ENCODE peak calls at places on chromosome 6, in nine cellular contexts. One of them, this sample, is unnamed.

GRCh38 chr6:39929039-39929732 is 5.1 kb downstream of the MOCS1 start:
- DNase-seq in HFFc6: no peak
- DNase-seq in astrocyte of the cerebellum: no peak
- DNase-seq in Peyer's patch: no peak
- DNase-seq in heart right ventricle: no peak
- DNase-seq in GM12878: no peak
- DNase-seq in GM10248: no peak
- DNase-seq in breast epithelium: no peak
- DNase-seq in astrocyte: no peak
- DNase-seq in this sample: no peak

GRCh38 chr6:167787896-167788530 is 38.7 kb upstream of the AFDN start:
- DNase-seq in astrocyte: no peak
- DNase-seq in GM12878: no peak
- DNase-seq in GM10248: no peak
- DNase-seq in astrocyte of the cerebellum: no peak
- DNase-seq in HFFc6: no peak
- DNase-seq in Peyer's patch: no peak
- DNase-seq in breast epithelium: peak; percentile 11
- DNase-seq in heart right ventricle: no peak
- DNase-seq in this sample: no peak

GRCh38 chr6:133609404-133610270 is 279.3 kb upstream of the TCF21 start:
- DNase-seq in astrocyte of the cerebellum: peak; percentile 91
- DNase-seq in HFFc6: peak; percentile 99
- DNase-seq in breast epithelium: no peak
- DNase-seq in GM12878: no peak
- DNase-seq in heart right ventricle: no peak
- DNase-seq in Peyer's patch: peak; percentile 50
- DNase-seq in GM10248: no peak
- DNase-seq in astrocyte: peak; percentile 99
- DNase-seq in this sample: no peak

GRCh38 chr6:16964553-16965499 is 137.0 kb upstream of the STMND1 start:
- DNase-seq in Peyer's patch: peak; percentile 76
- DNase-seq in GM10248: peak; percentile 65
- DNase-seq in GM12878: peak; percentile 12
- DNase-seq in heart right ventricle: peak; percentile 62
- DNase-seq in astrocyte of the cerebellum: peak; percentile 49
- DNase-seq in breast epithelium: peak; percentile 61
- DNase-seq in astrocyte: peak; percentile 44
- DNase-seq in HFFc6: peak; percentile 80
- DNase-seq in this sample: peak; percentile 21

GRCh38 chr6:137001287-137001976 is 43.3 kb downstream of the IL20RA start:
- DNase-seq in heart right ventricle: no peak
- DNase-seq in HFFc6: no peak
- DNase-seq in breast epithelium: no peak
- DNase-seq in GM12878: no peak
- DNase-seq in astrocyte of the cerebellum: no peak
- DNase-seq in Peyer's patch: no peak
- DNase-seq in astrocyte: peak; percentile 15
- DNase-seq in GM10248: no peak
- DNase-seq in this sample: no peak

GRCh38 chr6:56023829-56024228 is 148.4 kb upstream of the BMP5 start:
- DNase-seq in GM10248: no peak
- DNase-seq in GM12878: no peak
- DNase-seq in HFFc6: no peak
- DNase-seq in astrocyte of the cerebellum: no peak
- DNase-seq in astrocyte: no peak
- DNase-seq in breast epithelium: no peak
- DNase-seq in Peyer's patch: no peak
- DNase-seq in heart right ventricle: no peak
- DNase-seq in this sample: no peak

GRCh38 chr6:66948106-66948505 is 1241.1 kb upstream of the EYS start:
- DNase-seq in astrocyte: peak; percentile 3
- DNase-seq in heart right ventricle: no peak
- DNase-seq in astrocyte of the cerebellum: peak; percentile 4
- DNase-seq in GM10248: no peak
- DNase-seq in Peyer's patch: no peak
- DNase-seq in breast epithelium: no peak
- DNase-seq in HFFc6: no peak
- DNase-seq in GM12878: no peak
- DNase-seq in this sample: no peak

GRCh38 chr6:107418118-107418517 is 41.2 kb downstream of the PDSS2 start:
- DNase-seq in GM10248: peak; percentile 20
- DNase-seq in HFFc6: peak; percentile 24
- DNase-seq in astrocyte of the cerebellum: no peak
- DNase-seq in heart right ventricle: no peak
- DNase-seq in Peyer's patch: no peak
- DNase-seq in astrocyte: no peak
- DNase-seq in breast epithelium: no peak
- DNase-seq in GM12878: no peak
- DNase-seq in this sample: no peak

GRCh38 chr6:23696946-23697345 is 429.1 kb upstream of the NRSN1 start:
- DNase-seq in Peyer's patch: no peak
- DNase-seq in GM12878: no peak
- DNase-seq in astrocyte of the cerebellum: no peak
- DNase-seq in HFFc6: no peak
- DNase-seq in heart right ventricle: no peak
- DNase-seq in astrocyte: peak; percentile 77
- DNase-seq in breast epithelium: no peak
- DNase-seq in GM10248: no peak
- DNase-seq in this sample: no peak

GRCh38 chr6:136551103-136551502 is 881 bp upstream of the MAP7 start:
- DNase-seq in Peyer's patch: no peak
- DNase-seq in heart right ventricle: no peak
- DNase-seq in HFFc6: no peak
- DNase-seq in GM12878: no peak
- DNase-seq in breast epithelium: no peak
- DNase-seq in GM10248: no peak
- DNase-seq in astrocyte of the cerebellum: no peak
- DNase-seq in astrocyte: no peak
- DNase-seq in this sample: no peak

GRCh38 chr6:3808759-3809514 is 40.2 kb upstream of the FAM50B start:
- DNase-seq in astrocyte of the cerebellum: peak; percentile 81
- DNase-seq in GM10248: no peak
- DNase-seq in Peyer's patch: peak; percentile 71
- DNase-seq in astrocyte: peak; percentile 88
- DNase-seq in heart right ventricle: no peak
- DNase-seq in HFFc6: peak; percentile 88
- DNase-seq in breast epithelium: peak; percentile 54
- DNase-seq in GM12878: no peak
- DNase-seq in this sample: no peak

GRCh38 chr6:5401845-5402738 is 140.8 kb downstream of the FARS2 start:
- DNase-seq in astrocyte of the cerebellum: no peak
- DNase-seq in HFFc6: peak; percentile 17
- DNase-seq in astrocyte: no peak
- DNase-seq in Peyer's patch: no peak
- DNase-seq in heart right ventricle: no peak
- DNase-seq in GM12878: no peak
- DNase-seq in GM10248: no peak
- DNase-seq in breast epithelium: no peak
- DNase-seq in this sample: peak; percentile 8

GRCh38 chr6:157139054-157139708 is 184.1 kb downstream of the TMEM242 start:
- DNase-seq in breast epithelium: no peak
- DNase-seq in astrocyte: no peak
- DNase-seq in HFFc6: no peak
- DNase-seq in GM12878: no peak
- DNase-seq in heart right ventricle: no peak
- DNase-seq in GM10248: no peak
- DNase-seq in astrocyte of the cerebellum: no peak
- DNase-seq in Peyer's patch: no peak
- DNase-seq in this sample: no peak

GRCh38 chr6:154515808-154516207 is 5.3 kb upstream of the CNKSR3 start:
- DNase-seq in astrocyte: no peak
- DNase-seq in heart right ventricle: no peak
- DNase-seq in Peyer's patch: no peak
- DNase-seq in breast epithelium: no peak
- DNase-seq in GM10248: no peak
- DNase-seq in HFFc6: no peak
- DNase-seq in astrocyte of the cerebellum: no peak
- DNase-seq in GM12878: no peak
- DNase-seq in this sample: no peak

GRCh38 chr6:131949909-131950766 is 1.0 kb downstream of the CCN2 start:
- DNase-seq in HFFc6: peak; percentile 96
- DNase-seq in breast epithelium: peak; percentile 81
- DNase-seq in heart right ventricle: peak; percentile 77
- DNase-seq in astrocyte: peak; percentile 87
- DNase-seq in GM10248: peak; percentile 44
- DNase-seq in GM12878: no peak
- DNase-seq in astrocyte of the cerebellum: peak; percentile 87
- DNase-seq in Peyer's patch: peak; percentile 81
- DNase-seq in this sample: no peak
- TF ChIP-seq CTCF in HFFc6: peak; percentile 76
- TF ChIP-seq CTCF in breast epithelium: peak; percentile 37
- TF ChIP-seq CTCF in heart right ventricle: peak; percentile 56
- TF ChIP-seq CTCF in astrocyte: peak; percentile 30
- TF ChIP-seq CTCF in GM10248: peak; percentile 31
- TF ChIP-seq CTCF in GM12878: no peak
- TF ChIP-seq CTCF in astrocyte of the cerebellum: peak; percentile 47
- TF ChIP-seq CTCF in Peyer's patch: peak; percentile 49
- TF ChIP-seq CTCF in this sample: peak; percentile 20

GRCh38 chr6:90086517-90086916 is 192.2 kb downstream of the GJA10 start:
- DNase-seq in Peyer's patch: no peak
- DNase-seq in astrocyte of the cerebellum: no peak
- DNase-seq in breast epithelium: no peak
- DNase-seq in GM10248: no peak
- DNase-seq in astrocyte: peak; percentile 72
- DNase-seq in GM12878: no peak
- DNase-seq in HFFc6: no peak
- DNase-seq in heart right ventricle: no peak
- DNase-seq in this sample: no peak
- TF ChIP-seq CTCF in Peyer's patch: no peak
- TF ChIP-seq CTCF in astrocyte of the cerebellum: no peak
- TF ChIP-seq CTCF in breast epithelium: no peak
- TF ChIP-seq CTCF in GM10248: no peak
- TF ChIP-seq CTCF in astrocyte: no peak
- TF ChIP-seq CTCF in GM12878: no peak
- TF ChIP-seq CTCF in HFFc6: no peak
- TF ChIP-seq CTCF in heart right ventricle: no peak
- TF ChIP-seq CTCF in this sample: no peak

GRCh38 chr6:11934638-11935037 is 77.5 kb upstream of the HIVEP1 start:
- DNase-seq in heart right ventricle: no peak
- DNase-seq in astrocyte: no peak
- DNase-seq in breast epithelium: no peak
- DNase-seq in GM10248: no peak
- DNase-seq in HFFc6: no peak
- DNase-seq in GM12878: no peak
- DNase-seq in Peyer's patch: no peak
- DNase-seq in astrocyte of the cerebellum: no peak
- DNase-seq in this sample: no peak
- TF ChIP-seq CTCF in heart right ventricle: no peak
- TF ChIP-seq CTCF in astrocyte: no peak
- TF ChIP-seq CTCF in breast epithelium: no peak
- TF ChIP-seq CTCF in GM10248: no peak
- TF ChIP-seq CTCF in HFFc6: no peak
- TF ChIP-seq CTCF in GM12878: no peak
- TF ChIP-seq CTCF in Peyer's patch: no peak
- TF ChIP-seq CTCF in astrocyte of the cerebellum: no peak
- TF ChIP-seq CTCF in this sample: no peak

DNA sequence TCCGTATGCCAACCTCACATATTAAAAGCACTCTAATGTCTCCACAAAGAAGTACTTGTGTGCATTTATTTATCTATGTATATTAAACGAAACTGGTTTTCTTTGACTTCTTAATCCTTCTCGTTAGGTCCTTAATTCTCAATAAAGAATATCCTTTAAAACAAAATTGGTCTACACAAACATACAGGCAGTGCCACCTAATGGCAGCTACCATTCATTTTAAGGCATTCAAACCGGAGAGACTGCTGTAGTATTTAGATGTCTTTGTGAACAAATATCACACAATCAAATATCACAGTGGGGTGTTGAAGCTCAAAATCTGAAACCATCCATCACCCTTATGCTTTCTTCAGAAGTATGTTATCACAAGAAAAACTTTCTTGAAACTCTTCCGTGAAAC is 96.6 kb upstream of the IRAK1BP1 start:
- DNase-seq in Peyer's patch: no peak
- DNase-seq in HFFc6: no peak
- DNase-seq in GM12878: no peak
- DNase-seq in breast epithelium: no peak
- DNase-seq in astrocyte: no peak
- DNase-seq in GM10248: no peak
- DNase-seq in astrocyte of the cerebellum: no peak
- DNase-seq in heart right ventricle: no peak
- DNase-seq in this sample: no peak
- TF ChIP-seq CTCF in Peyer's patch: no peak
- TF ChIP-seq CTCF in HFFc6: no peak
- TF ChIP-seq CTCF in GM12878: no peak
- TF ChIP-seq CTCF in breast epithelium: no peak
- TF ChIP-seq CTCF in astrocyte: no peak
- TF ChIP-seq CTCF in GM10248: no peak
- TF ChIP-seq CTCF in astrocyte of the cerebellum: no peak
- TF ChIP-seq CTCF in heart right ventricle: no peak
- TF ChIP-seq CTCF in this sample: no peak

DNA sequence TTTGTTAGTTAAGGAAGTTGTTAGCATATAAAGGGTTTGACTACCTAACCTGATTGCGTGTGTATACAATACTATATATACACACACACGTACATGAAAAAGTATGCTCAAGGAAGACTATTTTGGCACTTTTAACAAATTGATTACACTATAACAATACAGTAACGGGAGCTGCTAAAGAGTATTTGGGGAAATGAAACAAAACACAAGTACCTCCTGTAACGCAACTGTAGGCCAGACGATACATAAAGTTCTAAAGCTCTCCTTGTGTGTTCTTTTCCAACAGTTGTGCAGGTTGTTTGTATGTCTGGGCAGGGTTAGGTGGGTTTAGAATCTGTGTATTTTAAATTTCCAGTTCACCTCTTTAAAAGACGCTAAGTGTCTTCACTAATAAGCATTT is 98.7 kb downstream of the PLEKHG1 start:
- DNase-seq in heart right ventricle: no peak
- DNase-seq in HFFc6: no peak
- DNase-seq in astrocyte: no peak
- DNase-seq in astrocyte of the cerebellum: no peak
- DNase-seq in Peyer's patch: no peak
- DNase-seq in breast epithelium: no peak
- DNase-seq in GM12878: no peak
- DNase-seq in GM10248: no peak
- DNase-seq in this sample: no peak
- TF ChIP-seq CTCF in heart right ventricle: no peak
- TF ChIP-seq CTCF in HFFc6: no peak
- TF ChIP-seq CTCF in astrocyte: no peak
- TF ChIP-seq CTCF in astrocyte of the cerebellum: no peak
- TF ChIP-seq CTCF in Peyer's patch: no peak
- TF ChIP-seq CTCF in breast epithelium: no peak
- TF ChIP-seq CTCF in GM12878: no peak
- TF ChIP-seq CTCF in GM10248: no peak
- TF ChIP-seq CTCF in this sample: no peak

GRCh38 chr6:1279065-1279464 is 32.8 kb upstream of the FOXQ1 start:
- DNase-seq in breast epithelium: no peak
- DNase-seq in Peyer's patch: no peak
- DNase-seq in astrocyte of the cerebellum: no peak
- DNase-seq in HFFc6: no peak
- DNase-seq in astrocyte: no peak
- DNase-seq in GM12878: no peak
- DNase-seq in heart right ventricle: no peak
- DNase-seq in GM10248: no peak
- DNase-seq in this sample: no peak
- TF ChIP-seq CTCF in breast epithelium: no peak
- TF ChIP-seq CTCF in Peyer's patch: no peak
- TF ChIP-seq CTCF in astrocyte of the cerebellum: no peak
- TF ChIP-seq CTCF in HFFc6: no peak
- TF ChIP-seq CTCF in astrocyte: no peak
- TF ChIP-seq CTCF in GM12878: no peak
- TF ChIP-seq CTCF in heart right ventricle: no peak
- TF ChIP-seq CTCF in GM10248: no peak
- TF ChIP-seq CTCF in this sample: no peak

This sample was measured in GM12864.